ENCODE peak calls at places on chromosome 11, in ten cellular contexts. One of them, this sample, is unnamed.

GRCh38 chr11:18669629-18670162 is 28.9 kb upstream of the TMEM86A start:
- DNase-seq in AG09319: no peak
- DNase-seq in hippocampal formation: no peak
- DNase-seq in left ventricle myocardium superior: no peak
- DNase-seq in body of pancreas: no peak
- DNase-seq in kidney glomerular epithelial cell: no peak
- DNase-seq in AG09309: no peak
- DNase-seq in H4: no peak
- DNase-seq in NCI-H2081: no peak
- DNase-seq in uterus: no peak
- DNase-seq in this sample: no peak

GRCh38 chr11:106581399-106581798 is 436.9 kb downstream of the GUCY1A2 start:
- DNase-seq in AG09319: no peak
- DNase-seq in hippocampal formation: no peak
- DNase-seq in left ventricle myocardium superior: no peak
- DNase-seq in body of pancreas: peak; percentile 14
- DNase-seq in kidney glomerular epithelial cell: no peak
- DNase-seq in AG09309: no peak
- DNase-seq in H4: no peak
- DNase-seq in NCI-H2081: no peak
- DNase-seq in uterus: no peak
- DNase-seq in this sample: no peak

GRCh38 chr11:95121687-95122086 is 32.0 kb downstream of the ENDOD1 start:
- DNase-seq in AG09319: no peak
- DNase-seq in hippocampal formation: no peak
- DNase-seq in left ventricle myocardium superior: no peak
- DNase-seq in body of pancreas: no peak
- DNase-seq in kidney glomerular epithelial cell: no peak
- DNase-seq in AG09309: no peak
- DNase-seq in H4: no peak
- DNase-seq in NCI-H2081: no peak
- DNase-seq in uterus: no peak
- DNase-seq in this sample: no peak

GRCh38 chr11:117565709-117566108 is 231.3 kb downstream of the DSCAML1 start:
- DNase-seq in AG09319: no peak
- DNase-seq in hippocampal formation: no peak
- DNase-seq in left ventricle myocardium superior: no peak
- DNase-seq in body of pancreas: no peak
- DNase-seq in kidney glomerular epithelial cell: no peak
- DNase-seq in AG09309: no peak
- DNase-seq in H4: no peak
- DNase-seq in NCI-H2081: no peak
- DNase-seq in uterus: no peak
- DNase-seq in this sample: no peak

GRCh38 chr11:71204748-71205664 is 47.4 kb downstream of the SHANK2 start:
- DNase-seq in AG09319: no peak
- DNase-seq in hippocampal formation: no peak
- DNase-seq in left ventricle myocardium superior: peak; percentile 15
- DNase-seq in body of pancreas: no peak
- DNase-seq in kidney glomerular epithelial cell: no peak
- DNase-seq in AG09309: no peak
- DNase-seq in H4: no peak
- DNase-seq in NCI-H2081: no peak
- DNase-seq in uterus: no peak
- DNase-seq in this sample: peak; percentile 78

GRCh38 chr11:96207459-96208449 is 135.2 kb downstream of the MAML2 start:
- DNase-seq in AG09319: no peak
- DNase-seq in hippocampal formation: no peak
- DNase-seq in left ventricle myocardium superior: no peak
- DNase-seq in body of pancreas: no peak
- DNase-seq in kidney glomerular epithelial cell: no peak
- DNase-seq in AG09309: no peak
- DNase-seq in H4: peak; percentile 38
- DNase-seq in NCI-H2081: no peak
- DNase-seq in uterus: no peak
- DNase-seq in this sample: no peak

GRCh38 chr11:105856954-105857353 is 165.1 kb downstream of the MSANTD4 start:
- DNase-seq in AG09319: no peak
- DNase-seq in hippocampal formation: no peak
- DNase-seq in left ventricle myocardium superior: no peak
- DNase-seq in body of pancreas: no peak
- DNase-seq in kidney glomerular epithelial cell: no peak
- DNase-seq in AG09309: no peak
- DNase-seq in H4: no peak
- DNase-seq in NCI-H2081: no peak
- DNase-seq in uterus: no peak
- DNase-seq in this sample: no peak

GRCh38 chr11:59680287-59681154 is 11.7 kb upstream of the PATL1 start:
- DNase-seq in AG09319: peak; percentile 37
- DNase-seq in hippocampal formation: peak; percentile 12
- DNase-seq in left ventricle myocardium superior: peak; percentile 52
- DNase-seq in body of pancreas: peak; percentile 74
- DNase-seq in kidney glomerular epithelial cell: peak; percentile 58
- DNase-seq in AG09309: no peak
- DNase-seq in H4: peak; percentile 68
- DNase-seq in NCI-H2081: peak; percentile 53
- DNase-seq in uterus: peak; percentile 46
- DNase-seq in this sample: no peak

GRCh38 chr11:105466582-105467228 is 143.2 kb upstream of the GRIA4 start:
- DNase-seq in AG09319: no peak
- DNase-seq in hippocampal formation: no peak
- DNase-seq in left ventricle myocardium superior: no peak
- DNase-seq in body of pancreas: no peak
- DNase-seq in kidney glomerular epithelial cell: peak; percentile 10
- DNase-seq in AG09309: no peak
- DNase-seq in H4: no peak
- DNase-seq in NCI-H2081: no peak
- DNase-seq in uterus: no peak
- DNase-seq in this sample: no peak

GRCh38 chr11:65776196-65776595 is 4.6 kb downstream of the AP5B1 start:
- DNase-seq in AG09319: peak; percentile 39
- DNase-seq in hippocampal formation: no peak
- DNase-seq in left ventricle myocardium superior: no peak
- DNase-seq in body of pancreas: peak; percentile 60
- DNase-seq in kidney glomerular epithelial cell: no peak
- DNase-seq in AG09309: no peak
- DNase-seq in H4: peak; percentile 1
- DNase-seq in NCI-H2081: no peak
- DNase-seq in uterus: no peak
- DNase-seq in this sample: no peak

GRCh38 chr11:16818284-16818683 is 79.8 kb downstream of the C11orf58 start:
- DNase-seq in AG09319: no peak
- DNase-seq in hippocampal formation: no peak
- DNase-seq in left ventricle myocardium superior: no peak
- DNase-seq in body of pancreas: no peak
- DNase-seq in kidney glomerular epithelial cell: no peak
- DNase-seq in AG09309: no peak
- DNase-seq in H4: no peak
- DNase-seq in NCI-H2081: no peak
- DNase-seq in uterus: no peak
- DNase-seq in this sample: no peak

GRCh38 chr11:125110996-125111340 is 458 bp downstream of the TMEM218 start:
- DNase-seq in AG09319: no peak
- DNase-seq in hippocampal formation: no peak
- DNase-seq in left ventricle myocardium superior: no peak
- DNase-seq in body of pancreas: no peak
- DNase-seq in kidney glomerular epithelial cell: no peak
- DNase-seq in AG09309: no peak
- DNase-seq in H4: no peak
- DNase-seq in NCI-H2081: peak; percentile 21
- DNase-seq in uterus: no peak
- DNase-seq in this sample: no peak

GRCh38 chr11:10032991-10033390 is 261.0 kb downstream of the SBF2 start:
- DNase-seq in AG09319: no peak
- DNase-seq in hippocampal formation: no peak
- DNase-seq in left ventricle myocardium superior: no peak
- DNase-seq in body of pancreas: no peak
- DNase-seq in kidney glomerular epithelial cell: no peak
- DNase-seq in AG09309: peak; percentile 31
- DNase-seq in H4: no peak
- DNase-seq in NCI-H2081: no peak
- DNase-seq in uterus: no peak
- DNase-seq in this sample: no peak

GRCh38 chr11:119396835-119397234 is 15.3 kb upstream of the USP2 start:
- DNase-seq in AG09319: no peak
- DNase-seq in hippocampal formation: no peak
- DNase-seq in left ventricle myocardium superior: no peak
- DNase-seq in body of pancreas: no peak
- DNase-seq in kidney glomerular epithelial cell: no peak
- DNase-seq in AG09309: no peak
- DNase-seq in H4: no peak
- DNase-seq in NCI-H2081: no peak
- DNase-seq in uterus: no peak
- DNase-seq in this sample: no peak

GRCh38 chr11:67382481-67383136 is 9.2 kb upstream of the RAD9A start:
- DNase-seq in AG09319: no peak
- DNase-seq in hippocampal formation: peak; percentile 69
- DNase-seq in left ventricle myocardium superior: peak; percentile 84
- DNase-seq in body of pancreas: peak; percentile 83
- DNase-seq in kidney glomerular epithelial cell: peak; percentile 72
- DNase-seq in AG09309: no peak
- DNase-seq in H4: peak; percentile 62
- DNase-seq in NCI-H2081: peak; percentile 63
- DNase-seq in uterus: peak; percentile 85
- DNase-seq in this sample: no peak

GRCh38 chr11:23280088-23280487 is 419.8 kb upstream of the CCDC179 start:
- DNase-seq in AG09319: no peak
- DNase-seq in hippocampal formation: no peak
- DNase-seq in left ventricle myocardium superior: no peak
- DNase-seq in body of pancreas: no peak
- DNase-seq in kidney glomerular epithelial cell: no peak
- DNase-seq in AG09309: no peak
- DNase-seq in H4: peak; percentile 8
- DNase-seq in NCI-H2081: no peak
- DNase-seq in uterus: no peak
- DNase-seq in this sample: no peak

GRCh38 chr11:1936072-1936780 is 10.9 kb upstream of the MRPL23 start:
- DNase-seq in AG09319: no peak
- DNase-seq in hippocampal formation: no peak
- DNase-seq in left ventricle myocardium superior: peak; percentile 30
- DNase-seq in body of pancreas: no peak
- DNase-seq in kidney glomerular epithelial cell: no peak
- DNase-seq in AG09309: no peak
- DNase-seq in H4: no peak
- DNase-seq in NCI-H2081: no peak
- DNase-seq in uterus: peak; percentile 13
- DNase-seq in this sample: no peak

GRCh38 chr11:66685276-66686099 is 7.8 kb upstream of the RBM4B start:
- DNase-seq in AG09319: no peak
- DNase-seq in hippocampal formation: no peak
- DNase-seq in left ventricle myocardium superior: no peak
- DNase-seq in body of pancreas: no peak
- DNase-seq in kidney glomerular epithelial cell: no peak
- DNase-seq in AG09309: no peak
- DNase-seq in H4: no peak
- DNase-seq in NCI-H2081: no peak
- DNase-seq in uterus: no peak
- DNase-seq in this sample: peak; percentile 71

GRCh38 chr11:113618360-113618759 is 87.7 kb downstream of the TMPRSS5 start:
- DNase-seq in AG09319: no peak
- DNase-seq in hippocampal formation: no peak
- DNase-seq in left ventricle myocardium superior: no peak
- DNase-seq in body of pancreas: no peak
- DNase-seq in kidney glomerular epithelial cell: peak; percentile 71
- DNase-seq in AG09309: peak; percentile 51
- DNase-seq in H4: peak; percentile 54
- DNase-seq in NCI-H2081: no peak
- DNase-seq in uterus: no peak
- DNase-seq in this sample: no peak

GRCh38 chr11:66126808-66127555 is 56.9 kb downstream of the PACS1 start:
- DNase-seq in AG09319: no peak
- DNase-seq in hippocampal formation: peak; percentile 23
- DNase-seq in left ventricle myocardium superior: peak; percentile 52
- DNase-seq in body of pancreas: peak; percentile 43
- DNase-seq in kidney glomerular epithelial cell: peak; percentile 78
- DNase-seq in AG09309: no peak
- DNase-seq in H4: no peak
- DNase-seq in NCI-H2081: no peak
- DNase-seq in uterus: peak; percentile 31
- DNase-seq in this sample: no peak

GRCh38 chr11:93905384-93905783 is 55.0 kb upstream of the VSTM5 start:
- DNase-seq in AG09319: no peak
- DNase-seq in hippocampal formation: no peak
- DNase-seq in left ventricle myocardium superior: no peak
- DNase-seq in body of pancreas: no peak
- DNase-seq in kidney glomerular epithelial cell: no peak
- DNase-seq in AG09309: peak; percentile 77
- DNase-seq in H4: peak; percentile 7
- DNase-seq in NCI-H2081: no peak
- DNase-seq in uterus: no peak
- DNase-seq in this sample: no peak

GRCh38 chr11:77407613-77408012 is 66.3 kb downstream of the PAK1 start:
- DNase-seq in AG09319: peak; percentile 45
- DNase-seq in hippocampal formation: no peak
- DNase-seq in left ventricle myocardium superior: no peak
- DNase-seq in body of pancreas: peak; percentile 86
- DNase-seq in kidney glomerular epithelial cell: peak; percentile 64
- DNase-seq in AG09309: peak; percentile 40
- DNase-seq in H4: peak; percentile 79
- DNase-seq in NCI-H2081: peak; percentile 56
- DNase-seq in uterus: peak; percentile 35
- DNase-seq in this sample: no peak

This sample was measured in chondrocyte.